ENCODE peak calls at places on chromosomes 7 and 10, in seven cellular contexts. U is body of pancreas; B is CD8-positive, alpha-beta T cell; K is suprapubic skin; P is hepatocyte; R is naive thymus-derived CD4-positive, alpha-beta T cell; H is adrenal gland. I is an unnamed sample. For H3K36me3 and H3K4me1, the result is how much of the 10 kb centered on the place peaks cover.

GRCh38 chr7:55065079-55065478 is 46.3 kb downstream of the EGFR start:
- DNase-seq in U (no peak), R (no peak), B (no peak), K (no peak), H (peak), P (peak), I (no peak)

GRCh38 chr7:144403102-144403501 is 391 bp downstream of the NOBOX start:
- DNase-seq in U (no peak), H (no peak), K (no peak), B (no peak), R (no peak), P (no peak), I (no peak)

GRCh38 chr7:40847921-40848320 is 713.1 kb downstream of the SUGCT start:
- DNase-seq in B (no peak), K (no peak), U (no peak), H (no peak), R (no peak), P (no peak), I (no peak)

GRCh38 chr10:130201043-130201380 is 64.8 kb downstream of the GLRX3 start:
- DNase-seq in H (no peak), U (no peak), R (no peak), P (no peak), B (no peak), K (no peak), I (no peak)

GRCh38 chr10:123704812-123705211 is 38.7 kb downstream of the GPR26 start:
- DNase-seq in K (peak), P (no peak), B (no peak), R (no peak), H (no peak), U (no peak), I (no peak)

GRCh38 chr10:12397931-12398330 is 48.6 kb downstream of the CAMK1D start:
- DNase-seq in U (no peak), H (no peak), R (no peak), B (no peak), P (no peak), K (peak), I (no peak)

GRCh38 chr7:132516042-132516840 is 60.0 kb downstream of the PLXNA4 start:
- DNase-seq in R (no peak), H (peak), U (no peak), K (no peak), P (peak), B (no peak), I (no peak)

GRCh38 chr7:22802426-22802825 is 20.2 kb downstream of the TOMM7 start:
- DNase-seq in U (no peak), H (no peak), P (no peak), K (no peak), B (no peak), R (no peak), I (peak)

GRCh38 chr10:104329754-104330153 is 8.5 kb downstream of the ITPRIP start:
- DNase-seq in P (no peak), B (no peak), U (no peak), H (no peak), R (no peak), K (peak), I (no peak)

GRCh38 chr7:124688991-124689390 is 76.6 kb downstream of the GPR37 start:
- DNase-seq in P (no peak), H (no peak), B (no peak), K (no peak), R (no peak), U (no peak), I (no peak)

GRCh38 chr10:128443925-128444324 is 317.7 kb upstream of the MKI67 start:
- DNase-seq in K (no peak), H (no peak), B (no peak), U (no peak), P (no peak), R (no peak), I (no peak)

GRCh38 chr7:30816291-30817059 is 45.3 kb downstream of the MINDY4 start:
- DNase-seq in P (no peak), U (no peak), B (no peak), H (peak), R (no peak), K (no peak), I (no peak)

GRCh38 chr7:47513741-47514241 is 68.1 kb downstream of the TNS3 start:
- DNase-seq in U (no peak), K (no peak), P (peak), B (no peak), H (peak), R (no peak), I (no peak)

DNA sequence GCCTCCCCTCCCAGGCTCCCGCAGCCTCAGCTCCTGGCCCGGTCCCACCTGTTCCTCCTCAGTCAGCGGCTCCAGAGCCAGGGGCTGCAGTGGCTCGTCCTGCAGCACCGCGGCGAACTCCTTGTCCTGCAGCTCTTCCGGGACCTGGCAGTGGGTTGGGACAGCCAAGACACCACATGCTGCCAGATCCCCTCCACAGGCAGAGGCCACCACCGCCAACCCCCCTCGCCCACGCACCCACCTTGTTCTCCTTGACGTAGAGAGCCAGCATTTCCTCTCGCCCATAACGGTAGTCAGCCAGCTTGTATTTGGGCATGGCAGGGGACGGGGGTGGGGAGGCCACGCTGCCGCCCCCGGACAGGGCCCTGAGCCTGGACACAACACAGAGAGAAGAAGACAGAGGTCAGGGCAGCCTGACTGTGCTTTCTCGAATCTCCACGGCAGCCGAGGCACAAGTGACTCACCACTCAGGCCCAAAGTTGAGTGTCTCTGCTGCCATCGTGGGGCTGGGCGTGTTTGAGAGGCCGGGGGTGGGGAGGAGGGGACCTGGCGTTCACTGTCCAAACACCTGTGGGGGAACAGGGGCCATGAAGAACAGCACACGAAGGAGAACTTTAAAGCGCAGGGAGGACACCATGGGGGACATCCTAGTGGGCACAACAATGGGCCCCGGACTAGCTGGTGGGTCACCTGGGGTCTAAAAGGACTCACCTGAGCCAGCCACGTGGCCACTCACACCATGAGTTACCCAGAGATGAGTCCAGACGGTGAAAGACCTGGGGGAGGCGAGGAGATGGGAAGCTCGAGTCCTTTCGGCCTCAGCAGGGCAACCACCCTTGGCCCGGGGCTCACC is 6.1 kb downstream of the GIGYF1 start:
- DNase-seq in B (no peak), K (no peak), R (no peak), P (no peak), H (peak), U (no peak), I (no peak)
- H3K36me3 ChIP-seq in B (under half), K (half or more), R (under half), P (under half), H (half or more), U (under half), I (half or more)

DNA sequence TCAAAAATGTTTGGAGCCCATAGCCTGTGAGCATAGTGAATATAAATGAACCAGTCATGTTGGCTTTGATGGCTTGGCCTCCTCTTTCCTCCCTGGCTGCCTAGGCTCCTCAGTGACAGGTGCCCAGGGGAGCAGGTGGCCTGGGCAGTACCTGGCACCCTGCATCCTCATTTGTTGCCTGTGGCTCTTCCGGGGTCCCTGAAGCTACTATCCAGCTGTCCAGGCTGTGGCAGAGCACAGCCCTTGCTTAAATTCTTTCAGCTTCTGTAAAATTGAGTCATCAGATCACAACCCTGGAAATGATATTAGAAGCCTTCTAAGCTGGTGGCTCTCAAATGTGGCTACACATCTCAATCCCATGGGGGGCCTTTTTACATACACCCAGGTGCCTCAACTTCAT is 525.4 kb downstream of the GALNT17 start:
- DNase-seq in K (no peak), B (no peak), U (no peak), H (no peak), P (no peak), R (no peak), I (no peak)
- H3K4me3 ChIP-seq in K (no peak), B (no peak), U (no peak), H (no peak), P (no peak), R (no peak), I (no peak)

GRCh38 chr10:4427524-4427923 is 398.5 kb upstream of the AKR1E2 start:
- DNase-seq in P (no peak), R (no peak), H (no peak), B (no peak), U (no peak), K (no peak), I (no peak)
- H3K4me1 ChIP-seq in P (under half), R (under half), H (under half), B (under half), U (under half), K (under half), I (under half)

GRCh38 chr7:128307066-128307465 is 36.6 kb downstream of the RBM28 start:
- DNase-seq in P (no peak), B (no peak), U (no peak), H (no peak), K (no peak), R (no peak), I (no peak)
- H3K36me3 ChIP-seq in P (under half), B (under half), U (under half), H (half or more), K (half or more), R (under half), I (half or more)

DNA sequence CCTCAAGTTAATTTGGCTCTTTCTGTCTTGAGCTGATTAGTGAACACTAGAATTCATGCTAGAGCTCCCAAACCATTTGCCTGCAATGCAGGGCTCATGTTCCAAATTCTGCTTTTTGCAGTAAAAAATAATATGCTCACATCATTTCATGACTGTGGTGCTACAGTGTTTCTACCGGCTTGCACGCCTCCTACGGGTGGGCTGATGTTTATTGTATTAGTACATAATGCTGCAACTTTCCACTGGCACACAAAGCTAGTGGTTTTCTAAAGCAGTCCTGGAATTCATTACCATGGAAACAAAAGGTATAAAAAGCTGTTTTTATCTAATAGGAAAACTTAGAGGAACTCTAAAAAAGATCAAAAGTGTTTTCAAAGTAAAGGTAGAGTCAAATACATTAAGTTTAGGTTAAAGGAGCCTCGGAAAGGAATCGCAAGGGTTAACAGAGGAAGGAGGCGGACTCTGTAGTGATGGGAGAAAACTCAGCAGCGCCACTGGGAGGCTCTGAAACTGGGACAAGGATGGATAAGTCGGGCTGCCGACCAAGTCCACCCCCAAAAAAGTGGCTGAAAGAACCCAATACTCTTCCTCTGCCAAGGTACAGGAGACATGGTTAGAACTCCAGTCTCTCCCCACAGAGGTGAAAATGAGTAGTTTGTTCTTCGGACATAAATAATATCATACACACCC is 25.9 kb downstream of the GRM8 start:
- DNase-seq in H (no peak), K (no peak), B (no peak), P (no peak), R (no peak), U (no peak), I (no peak)
- H3K4me3 ChIP-seq in H (no peak), K (no peak), B (no peak), P (no peak), R (no peak), U (no peak), I (no peak)